ENCODE peak calls at places on chromosomes 13 and 19, in five cellular contexts. J is type B pancreatic cell, S is foreskin keratinocyte, U is HFFc6, I is progenitor cell of endocrine pancreas. H is an unnamed sample.

GRCh38 chr19:41863209-41863931 is 3.3 kb downstream of the RPS19 start:
- DNase-seq in J (no peak), U (no peak), S (no peak), I (no peak), H (no peak)

GRCh38 chr13:113601166-113602070 is 16.9 kb downstream of the TFDP1 start:
- DNase-seq in J (no peak), U (no peak), I (no peak), S (no peak), H (no peak)

GRCh38 chr13:101869553-101869952 is 417.1 kb downstream of the ITGBL1 start:
- DNase-seq in I (no peak), S (no peak), U (no peak), J (no peak), H (no peak)

GRCh38 chr13:48909088-48909389 is 66.7 kb upstream of the FNDC3A start:
- DNase-seq in S (peak), U (no peak), J (no peak), I (no peak), H (no peak)

GRCh38 chr13:94198666-94199065 is 280.8 kb downstream of the DCT start:
- DNase-seq in J (no peak), I (no peak), U (no peak), S (no peak), H (no peak)

GRCh38 chr13:79647518-79647917 is 166.6 kb downstream of the NDFIP2 start:
- DNase-seq in S (peak), U (no peak), I (no peak), J (no peak), H (no peak)

GRCh38 chr19:46387713-46388130 is 25.6 kb downstream of the CCDC8 start:
- DNase-seq in U (no peak), I (no peak), J (no peak), S (no peak), H (no peak)

GRCh38 chr13:78160793-78161192 is 242.2 kb upstream of the EDNRB start:
- DNase-seq in J (no peak), U (peak), S (peak), I (no peak), H (no peak)

GRCh38 chr13:110047511-110047910 is 259.4 kb downstream of the COL4A1 start:
- DNase-seq in I (no peak), J (no peak), S (no peak), U (no peak), H (no peak)

GRCh38 chr19:44726465-44726864 is 22.0 kb upstream of the BCL3 start:
- DNase-seq in I (no peak), U (no peak), J (no peak), S (no peak), H (no peak)

GRCh38 chr19:48568345-48568886 is 16.4 kb downstream of the SULT2B1 start:
- DNase-seq in U (peak), I (no peak), S (peak), J (no peak), H (peak)

GRCh38 chr13:81986308-81986707 is 1645.4 kb upstream of the SPRY2 start:
- DNase-seq in J (no peak), S (peak), U (no peak), I (no peak), H (no peak)

GRCh38 chr19:39413903-39414608 is 1.6 kb downstream of the PLEKHG2 start:
- DNase-seq in U (no peak), S (no peak), I (no peak), J (no peak), H (peak)

GRCh38 chr19:33301011-33301899 is 1.1 kb downstream of the CEBPA start:
- DNase-seq in J (no peak), S (no peak), I (no peak), U (no peak), H (peak)

GRCh38 chr13:67438465-67438864 is 208.3 kb upstream of the PCDH9 start:
- DNase-seq in U (no peak), I (no peak), S (no peak), J (no peak), H (no peak)

GRCh38 chr13:113636266-113636963 is 21.6 kb downstream of the ATP4B start:
- DNase-seq in J (peak), S (no peak), I (no peak), U (no peak), H (no peak)

GRCh38 chr13:22061371-22061805 is 390.5 kb downstream of the FGF9 start:
- DNase-seq in U (no peak), I (no peak), J (no peak), S (no peak), H (no peak)

GRCh38 chr13:29595380-29596063 is at the start of gene SLC7A1:
- DNase-seq in J (peak), S (peak), I (peak), U (peak), H (peak)

GRCh38 chr19:56119585-56119978 is 1.5 kb downstream of the ZNF787 start:
- DNase-seq in S (peak), J (no peak), U (peak), I (no peak), H (no peak)

GRCh38 chr19:17052439-17052838 is 22.8 kb downstream of the HAUS8 start:
- DNase-seq in U (peak), I (no peak), J (no peak), S (peak), H (peak)

GRCh38 chr13:112587767-112588489 is at the start of gene TUBGCP3:
- DNase-seq in S (peak), I (peak), U (peak), J (peak), H (peak)

GRCh38 chr19:19064098-19064722 is 416 bp downstream of the SLC25A42 start:
- DNase-seq in I (no peak), U (no peak), S (no peak), J (no peak), H (no peak)
- TF ChIP-seq CTCF in I (peak), U (peak), S (peak), J (peak), H (no peak)

GRCh38 chr13:92355213-92355612 is 871.4 kb upstream of the GPC6 start:
- DNase-seq in S (peak), U (no peak), I (no peak), J (no peak), H (no peak)
- TF ChIP-seq CTCF in S (no peak), U (no peak), I (peak), J (peak), H (no peak)

DNA sequence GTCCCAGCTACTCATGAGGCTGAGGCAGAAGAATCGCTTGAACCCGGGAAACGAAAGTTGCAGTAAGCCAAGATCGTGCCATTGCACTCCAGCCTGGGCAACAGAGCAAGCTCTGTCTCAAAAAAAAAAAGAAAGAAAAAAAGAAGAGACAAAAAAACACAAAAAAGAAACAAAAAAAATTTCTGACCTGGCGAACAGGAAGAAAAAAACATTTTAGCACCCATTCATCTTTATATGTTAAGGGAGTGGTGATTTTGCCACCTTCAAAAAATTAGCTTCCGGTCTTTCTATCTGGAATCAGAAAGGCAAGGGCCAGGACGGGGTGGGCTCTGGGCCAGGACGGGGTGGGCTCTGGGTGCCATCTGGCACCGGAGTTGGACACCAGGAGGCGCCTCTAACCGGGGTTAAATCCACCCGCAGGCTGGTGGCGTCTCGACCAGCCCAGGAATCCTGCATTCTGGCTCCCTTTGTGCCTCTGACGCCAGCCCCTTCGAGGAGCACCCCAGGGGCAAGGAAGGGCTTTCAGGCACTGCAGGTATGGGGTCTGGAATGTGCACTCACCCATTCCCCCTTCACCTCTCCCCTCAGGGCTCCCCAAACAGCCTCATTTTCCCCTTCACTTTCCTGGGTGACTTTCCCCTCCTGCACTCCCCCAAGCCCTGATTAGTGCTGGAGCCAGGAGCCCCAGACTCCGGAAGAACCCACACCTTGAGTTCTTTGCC is 10.4 kb upstream of the ZSWIM4 start:
- DNase-seq in U (peak), S (peak), J (peak), I (peak), H (peak)
- TF ChIP-seq CTCF in U (peak), S (peak), J (peak), I (peak), H (peak)

DNA sequence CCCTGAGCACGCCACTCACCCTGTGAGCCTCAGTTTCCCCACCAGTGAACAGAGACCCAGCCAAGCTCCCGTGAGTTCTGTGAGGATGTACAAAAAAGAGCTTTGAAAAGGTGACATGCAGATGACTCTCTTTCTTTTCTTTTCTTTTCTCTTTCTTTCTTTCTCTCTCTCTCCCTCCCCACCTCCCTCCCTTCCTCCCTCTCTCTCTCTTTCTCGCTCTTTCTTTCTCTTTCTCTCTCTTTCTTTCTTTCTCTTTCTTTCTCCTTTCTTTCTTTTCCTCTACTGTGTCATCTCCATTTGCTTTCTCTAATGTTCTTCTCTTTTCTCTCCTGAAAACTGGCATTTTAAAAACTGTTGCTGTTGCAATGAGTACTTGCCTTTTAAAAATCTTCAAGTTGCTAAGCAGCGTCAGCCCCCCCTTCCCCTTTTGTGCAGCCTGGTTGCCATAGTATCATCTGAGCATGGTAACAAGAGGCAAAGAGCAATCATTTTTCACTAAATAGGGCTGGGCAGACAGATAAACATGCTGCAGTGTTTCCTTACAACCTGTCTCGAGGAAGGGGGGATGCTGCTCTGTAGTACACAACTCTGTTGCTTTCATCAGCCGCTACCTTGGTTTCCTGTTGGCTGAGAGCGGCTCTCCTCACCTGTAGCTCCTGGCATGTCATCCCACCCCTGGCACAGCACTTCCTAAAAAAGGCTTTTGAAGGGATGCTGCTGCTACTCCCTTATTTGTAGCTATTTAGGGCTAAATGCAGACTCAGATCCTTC is 108.7 kb upstream of the MBNL2 start:
- DNase-seq in S (no peak), J (no peak), I (no peak), U (no peak), H (no peak)
- TF ChIP-seq CTCF in S (no peak), J (no peak), I (no peak), U (no peak), H (no peak)

DNA sequence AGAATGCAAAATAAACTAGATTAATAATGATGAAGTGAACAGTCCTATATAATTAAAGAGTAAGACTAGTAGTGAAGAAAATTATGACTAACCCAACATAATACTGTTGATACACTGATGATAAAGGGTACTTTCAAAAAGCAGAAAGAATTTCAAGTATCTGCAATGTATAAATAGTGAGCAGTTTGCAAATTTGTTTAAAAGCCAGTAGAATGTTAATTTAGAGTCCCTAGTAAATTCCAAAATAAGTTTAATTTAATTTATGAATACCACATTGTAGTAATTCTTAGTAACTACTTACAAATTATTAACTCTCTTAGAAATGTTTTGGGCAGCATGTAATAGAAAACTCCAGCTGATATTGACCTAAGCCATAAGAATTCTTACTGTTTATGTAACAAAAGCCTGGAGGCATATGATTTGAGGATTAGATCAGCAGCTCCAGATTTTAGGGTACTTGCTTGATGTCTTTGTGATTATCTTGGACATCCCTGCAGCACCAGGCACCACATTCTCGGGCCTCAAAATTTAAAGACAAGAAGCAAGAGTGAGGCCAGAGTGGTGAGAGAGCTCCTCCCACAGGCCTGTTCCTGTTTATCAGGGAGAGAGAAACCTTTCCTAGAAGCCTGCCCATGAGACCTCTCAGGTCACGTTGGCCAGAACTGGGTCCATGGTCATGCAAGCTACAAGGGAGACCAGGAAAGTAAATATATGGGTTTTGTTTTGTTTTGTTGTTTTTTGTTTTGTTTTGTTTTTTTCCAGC is 67.6 kb upstream of the TDRD3 start:
- DNase-seq in U (peak), I (peak), S (peak), J (no peak), H (peak)
- TF ChIP-seq CTCF in U (peak), I (peak), S (peak), J (peak), H (peak)

GRCh38 chr13:30704596-30704995 is 30.7 kb upstream of the ALOX5AP start:
- DNase-seq in U (no peak), J (peak), S (no peak), I (no peak), H (no peak)

GRCh38 chr13:30705672-30706071 is 29.7 kb upstream of the ALOX5AP start:
- DNase-seq in J (no peak), U (no peak), I (no peak), S (peak), H (no peak)

GRCh38 chr13:30700364-30700763 is 35.0 kb upstream of the ALOX5AP start:
- DNase-seq in S (no peak), U (no peak), J (no peak), I (no peak), H (no peak)

GRCh38 chr13:30698488-30699005 is 36.8 kb upstream of the ALOX5AP start:
- DNase-seq in J (peak), U (no peak), S (no peak), I (no peak), H (no peak)

DNA sequence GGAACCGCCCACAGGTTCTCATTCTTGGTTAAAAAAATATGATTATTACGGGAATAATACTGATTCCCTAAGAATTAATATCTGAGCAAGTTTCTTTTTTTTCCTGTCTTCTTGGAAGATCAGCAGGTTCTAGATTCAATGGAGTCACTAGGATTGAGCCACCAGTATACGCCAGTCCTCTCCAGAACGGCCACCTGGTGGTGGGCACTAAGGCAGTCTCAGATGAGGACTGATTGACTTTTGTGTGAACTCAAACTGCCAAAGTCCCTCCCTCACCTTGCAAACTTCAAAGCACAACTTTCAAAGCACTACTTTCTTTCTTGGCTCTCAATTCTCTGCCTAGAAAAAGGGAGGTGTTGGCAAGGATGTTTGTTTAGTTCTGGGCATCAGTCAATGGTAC is 33.3 kb upstream of the ALOX5AP start:
- DNase-seq in U (no peak), S (no peak), I (no peak), J (no peak), H (no peak)
- TF ChIP-seq CTCF in U (peak), S (no peak), I (peak), J (no peak), H (no peak)

GRCh38 chr19:741506-742131 is 9.3 kb upstream of the MISP start:
- DNase-seq in J (no peak), S (no peak), I (no peak), U (no peak), H (no peak)
- TF ChIP-seq CTCF in J (no peak), S (peak), I (peak), U (no peak), H (peak)

DNA sequence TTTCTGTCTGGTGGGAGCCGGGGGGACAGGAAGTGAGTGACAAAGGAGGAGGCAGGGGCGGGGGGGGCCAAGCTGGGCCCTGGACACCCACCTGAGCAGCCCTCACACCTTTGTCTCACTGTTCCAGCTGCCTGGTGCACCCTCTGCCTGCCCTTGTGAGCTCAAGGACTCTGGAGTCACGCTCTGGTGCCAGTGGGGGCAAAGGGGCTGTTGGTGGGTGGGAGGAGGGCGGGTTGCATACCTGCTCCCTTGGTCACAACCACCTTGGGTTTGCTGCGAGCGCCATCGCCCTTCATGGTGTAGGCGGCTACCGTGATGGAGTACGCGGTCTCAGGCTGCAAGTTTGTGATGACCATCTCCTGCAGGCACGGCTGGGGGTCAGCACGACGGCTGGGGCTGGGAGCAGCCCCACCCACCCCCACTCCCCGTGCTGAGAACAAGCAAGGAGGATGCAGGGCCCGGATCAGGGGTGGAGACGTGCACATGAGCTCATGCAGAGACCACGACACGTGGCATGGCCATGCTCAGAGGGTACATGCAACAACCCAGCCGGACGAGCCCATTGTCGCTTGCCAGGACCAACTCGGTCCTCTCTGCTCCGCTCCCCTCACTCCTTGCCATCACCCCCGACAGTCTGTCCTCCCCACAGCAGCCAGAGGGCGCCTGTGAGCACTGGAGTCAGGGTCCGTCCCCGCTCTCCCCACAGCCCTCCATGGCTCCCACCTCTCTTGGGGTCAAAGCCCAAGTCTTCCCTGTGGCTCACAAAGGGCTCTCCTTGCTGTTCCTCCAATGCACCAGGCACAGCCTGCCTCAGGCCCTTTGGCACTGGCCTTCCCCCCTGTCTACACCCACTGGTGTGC is 114.9 kb downstream of the PTPRS start:
- DNase-seq in J (no peak), I (peak), U (no peak), S (no peak), H (peak)
- TF ChIP-seq CTCF in J (peak), I (peak), U (peak), S (peak), H (peak)

GRCh38 chr13:42883142-42883541 is 101.8 kb downstream of the FAM216B start:
- DNase-seq in S (no peak), I (no peak), U (no peak), J (no peak), H (no peak)

GRCh38 chr13:42885325-42885724 is 103.9 kb downstream of the FAM216B start:
- DNase-seq in I (no peak), U (no peak), J (no peak), S (no peak), H (no peak)

GRCh38 chr13:42880241-42880640 is 98.9 kb downstream of the FAM216B start:
- DNase-seq in I (no peak), J (no peak), S (no peak), U (no peak), H (no peak)

GRCh38 chr13:42878721-42879120 is 97.3 kb downstream of the FAM216B start:
- DNase-seq in I (no peak), U (no peak), J (no peak), S (no peak), H (no peak)

GRCh38 chr13:42883771-42884170 is 102.4 kb downstream of the FAM216B start:
- DNase-seq in I (no peak), J (no peak), S (peak), U (peak), H (peak)
- TF ChIP-seq CTCF in I (no peak), J (peak), S (peak), U (peak), H (peak)

H was measured in nephron progenitor cell.